ENCODE peak calls at places on chromosomes 1 and 21, in five cellular contexts. One of them, this sample, is unnamed.

GRCh38 chr21:44548922-44549321 is 2.4 kb downstream of the KRTAP10-2 start:
- DNase-seq in H7: peak; percentile 63
- DNase-seq in NCI-H1417: no peak
- DNase-seq in NCI-H146: no peak
- DNase-seq in cardiac muscle cell: no peak
- DNase-seq in this sample: no peak

GRCh38 chr1:18512883-18513282 is 32.2 kb downstream of the KLHDC7A start:
- DNase-seq in H7: no peak
- DNase-seq in NCI-H146: no peak
- DNase-seq in NCI-H1417: no peak
- DNase-seq in cardiac muscle cell: no peak
- DNase-seq in this sample: no peak

GRCh38 chr21:44314561-44314960 is 14.7 kb downstream of the PFKL start:
- DNase-seq in NCI-H146: no peak
- DNase-seq in H7: no peak
- DNase-seq in NCI-H1417: no peak
- DNase-seq in cardiac muscle cell: no peak
- DNase-seq in this sample: no peak

GRCh38 chr1:204731509-204731908 is 46.0 kb upstream of the LRRN2 start:
- DNase-seq in NCI-H146: peak; percentile 25
- DNase-seq in NCI-H1417: no peak
- DNase-seq in cardiac muscle cell: no peak
- DNase-seq in H7: no peak
- DNase-seq in this sample: no peak

GRCh38 chr1:41525891-41526587 is 41.6 kb upstream of the EDN2 start:
- DNase-seq in NCI-H1417: no peak
- DNase-seq in cardiac muscle cell: no peak
- DNase-seq in NCI-H146: no peak
- DNase-seq in H7: no peak
- DNase-seq in this sample: no peak

GRCh38 chr1:200437556-200438203 is 27.8 kb upstream of the ZNF281 start:
- DNase-seq in H7: no peak
- DNase-seq in cardiac muscle cell: no peak
- DNase-seq in NCI-H146: no peak
- DNase-seq in NCI-H1417: no peak
- DNase-seq in this sample: no peak

GRCh38 chr1:24248859-24249258 is 61.8 kb upstream of the IFNLR1 start:
- DNase-seq in NCI-H1417: no peak
- DNase-seq in NCI-H146: no peak
- DNase-seq in cardiac muscle cell: no peak
- DNase-seq in H7: no peak
- DNase-seq in this sample: no peak

GRCh38 chr1:157189986-157190982 is 52.1 kb upstream of the ETV3 start:
- DNase-seq in cardiac muscle cell: no peak
- DNase-seq in NCI-H146: no peak
- DNase-seq in NCI-H1417: no peak
- DNase-seq in H7: no peak
- DNase-seq in this sample: no peak

GRCh38 chr1:216600730-216601426 is 122.4 kb downstream of the ESRRG start:
- DNase-seq in NCI-H1417: peak; percentile 71
- DNase-seq in cardiac muscle cell: peak; percentile 84
- DNase-seq in NCI-H146: peak; percentile 81
- DNase-seq in H7: peak; percentile 81
- DNase-seq in this sample: no peak

GRCh38 chr1:65167544-65167943 is 19.5 kb downstream of the AK4 start:
- DNase-seq in H7: no peak
- DNase-seq in NCI-H146: peak; percentile 20
- DNase-seq in NCI-H1417: no peak
- DNase-seq in cardiac muscle cell: no peak
- DNase-seq in this sample: no peak

GRCh38 chr1:162587761-162588260 is 26.3 kb downstream of the UAP1 start:
- DNase-seq in NCI-H146: no peak
- DNase-seq in cardiac muscle cell: no peak
- DNase-seq in H7: no peak
- DNase-seq in NCI-H1417: no peak
- DNase-seq in this sample: no peak

GRCh38 chr1:211698161-211699026 is 23.0 kb upstream of the NEK2 start:
- DNase-seq in cardiac muscle cell: peak; percentile 72
- DNase-seq in NCI-H1417: peak; percentile 62
- DNase-seq in NCI-H146: peak; percentile 71
- DNase-seq in H7: peak; percentile 93
- DNase-seq in this sample: peak; percentile 83